ENCODE peak calls at places on chromosomes 1 and 21, in five cellular contexts. O, E, R, S and P are unnamed samples.

GRCh38 chr1:43564617-43565348 is 34.1 kb downstream of the PTPRF start:
- DNase-seq in O (no peak), E (no peak), R (no peak), S (no peak), P (no peak)

GRCh38 chr1:167507719-167508118 is 10.6 kb downstream of the CD247 start:
- DNase-seq in O (no peak), E (no peak), R (no peak), S (no peak), P (no peak)

GRCh38 chr1:207811920-207812720 is 60.3 kb downstream of the CD46 start:
- DNase-seq in O (no peak), E (peak; percentile 60), R (peak; percentile 51), S (peak; percentile 60), P (peak; percentile 38)

GRCh38 chr1:200226268-200226968 is 183.4 kb downstream of the ZNF281 start:
- DNase-seq in O (no peak), E (no peak), R (no peak), S (no peak), P (peak; percentile 30)

GRCh38 chr1:232012773-232013386 is 386.3 kb downstream of the DISC1 start:
- DNase-seq in O (no peak), E (peak; percentile 30), R (peak; percentile 90), S (no peak), P (no peak)

GRCh38 chr1:14661220-14661619 is 62.7 kb downstream of the KAZN start:
- DNase-seq in O (no peak), E (no peak), R (no peak), S (no peak), P (no peak)

GRCh38 chr1:84298336-84298687 is 3.2 kb upstream of the SAMD13 start:
- DNase-seq in O (no peak), E (peak; percentile 9), R (peak; percentile 38), S (peak; percentile 34), P (peak; percentile 63)

GRCh38 chr1:25559996-25560395 is 16.6 kb downstream of the LDLRAP1 start:
- DNase-seq in O (no peak), E (no peak), R (no peak), S (no peak), P (no peak)

GRCh38 chr1:103129796-103130195 is 21.5 kb upstream of the COL11A1 start:
- DNase-seq in O (no peak), E (no peak), R (no peak), S (no peak), P (no peak)

GRCh38 chr1:219585837-219586465 is 27.0 kb downstream of the ZC3H11B start:
- DNase-seq in O (no peak), E (no peak), R (no peak), S (no peak), P (no peak)

GRCh38 chr1:169363046-169363756 is 4.4 kb downstream of the NME7 start:
- DNase-seq in O (peak; percentile 22), E (no peak), R (peak; percentile 95), S (no peak), P (peak; percentile 52)

GRCh38 chr1:150881331-150882070 is 5.1 kb upstream of the ARNT start:
- DNase-seq in O (no peak), E (no peak), R (peak; percentile 98), S (peak; percentile 20), P (no peak)

GRCh38 chr1:28971980-28972771 is 57.8 kb downstream of the EPB41 start:
- DNase-seq in O (no peak), E (peak; percentile 29), R (peak; percentile 94), S (peak; percentile 68), P (no peak)

GRCh38 chr1:35047188-35047858 is 15.6 kb upstream of the ZMYM6 start:
- DNase-seq in O (no peak), E (no peak), R (peak; percentile 99), S (no peak), P (no peak)

GRCh38 chr1:112172294-112172882 is 182.9 kb upstream of the KCND3 start:
- DNase-seq in O (no peak), E (no peak), R (peak; percentile 70), S (peak; percentile 1), P (peak; percentile 22)

GRCh38 chr1:83024251-83024767 is 974.6 kb downstream of the TTLL7 start:
- DNase-seq in O (no peak), E (no peak), R (no peak), S (no peak), P (no peak)

GRCh38 chr1:25872708-25873107 is 2.8 kb downstream of the PAQR7 start:
- DNase-seq in O (no peak), E (no peak), R (no peak), S (no peak), P (peak; percentile 28)

GRCh38 chr1:217493290-217493689 is 137.6 kb downstream of the GPATCH2 start:
- DNase-seq in O (no peak), E (no peak), R (peak; percentile 40), S (peak; percentile 30), P (no peak)

GRCh38 chr1:94925561-94926364 is 1.1 kb downstream of the CNN3 start:
- DNase-seq in O (no peak), E (peak; percentile 84), R (peak; percentile 89), S (peak; percentile 48), P (peak; percentile 18)

GRCh38 chr21:31683029-31683428 is 23.5 kb downstream of the SOD1 start:
- DNase-seq in O (no peak), E (no peak), R (no peak), S (no peak), P (no peak)
- TF ChIP-seq CTCF in O (no peak), E (no peak), R (no peak), S (no peak), P (no peak)

DNA sequence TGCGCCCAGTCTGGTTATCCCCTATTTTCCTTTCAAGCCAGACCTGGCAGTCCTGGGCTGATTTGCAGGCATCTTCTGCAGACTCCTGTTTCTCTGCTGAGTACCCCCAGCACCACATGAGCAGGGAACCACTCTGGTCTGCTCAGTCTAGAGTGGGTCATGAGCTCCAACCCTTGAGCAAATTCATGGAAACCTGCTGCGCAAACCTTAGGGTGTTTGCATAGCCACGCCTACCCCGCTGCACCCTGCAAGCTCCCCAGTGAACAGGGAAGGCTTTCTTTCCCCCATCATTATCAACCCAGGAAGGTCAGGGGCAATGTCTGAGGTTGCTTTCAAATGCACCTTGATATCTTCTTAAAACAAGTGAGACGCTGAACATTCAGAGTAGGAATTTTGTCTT is 11.0 kb upstream of the KCNE1 start:
- DNase-seq in O (no peak), E (no peak), R (no peak), S (no peak), P (no peak)
- H3K4me3 ChIP-seq in O (no peak overlapping the region), E (no peak overlapping the region), R (no peak overlapping the region), S (no peak overlapping the region), P (no peak overlapping the region)

GRCh38 chr1:152112101-152112884 is 3.0 kb downstream of the TCHH start:
- DNase-seq in O (no peak), E (no peak), R (peak; percentile 16), S (peak; percentile 36), P (peak; percentile 18)

GRCh38 chr1:152111515-152111968 is 3.7 kb downstream of the TCHH start:
- DNase-seq in O (no peak), E (no peak), R (no peak), S (peak; percentile 66), P (peak; percentile 67)

GRCh38 chr1:152118915-152119314 is 3.7 kb upstream of the TCHH start:
- DNase-seq in O (no peak), E (no peak), R (no peak), S (no peak), P (no peak)

GRCh38 chr1:152112885-152113432 is 2.3 kb downstream of the TCHH start:
- DNase-seq in O (no peak), E (no peak), R (no peak), S (no peak), P (no peak)

GRCh38 chr1:152115344-152115743 is at the start of gene TCHH:
- DNase-seq in O (no peak), E (no peak), R (no peak), S (no peak), P (no peak)
- TF ChIP-seq CTCF in O (no peak), E (no peak), R (no peak), S (no peak), P (no peak)

GRCh38 chr1:172874950-172875349 is 175.8 kb downstream of the TNFSF18 start:
- DNase-seq in O (no peak), E (no peak), R (no peak), S (no peak), P (peak; percentile 3)
- H3K4me3 ChIP-seq in O (no peak overlapping the region), E (no peak overlapping the region), R (no peak overlapping the region), S (no peak overlapping the region), P (no peak overlapping the region)

GRCh38 chr1:205319081-205320018 is 2.2 kb downstream of the NUAK2 start:
- DNase-seq in O (no peak), E (peak; percentile 66), R (peak; percentile 81), S (peak; percentile 80), P (no peak)

GRCh38 chr1:205318231-205318991 is 3.1 kb downstream of the NUAK2 start:
- DNase-seq in O (no peak), E (no peak), R (no peak), S (peak; percentile 69), P (no peak)

GRCh38 chr1:205321959-205322283 is 376 bp upstream of the NUAK2 start:
- DNase-seq in O (no peak), E (no peak), R (no peak), S (no peak), P (no peak)

GRCh38 chr1:205323794-205324193 is 2.2 kb upstream of the NUAK2 start:
- DNase-seq in O (no peak), E (no peak), R (no peak), S (no peak), P (no peak)

DNA sequence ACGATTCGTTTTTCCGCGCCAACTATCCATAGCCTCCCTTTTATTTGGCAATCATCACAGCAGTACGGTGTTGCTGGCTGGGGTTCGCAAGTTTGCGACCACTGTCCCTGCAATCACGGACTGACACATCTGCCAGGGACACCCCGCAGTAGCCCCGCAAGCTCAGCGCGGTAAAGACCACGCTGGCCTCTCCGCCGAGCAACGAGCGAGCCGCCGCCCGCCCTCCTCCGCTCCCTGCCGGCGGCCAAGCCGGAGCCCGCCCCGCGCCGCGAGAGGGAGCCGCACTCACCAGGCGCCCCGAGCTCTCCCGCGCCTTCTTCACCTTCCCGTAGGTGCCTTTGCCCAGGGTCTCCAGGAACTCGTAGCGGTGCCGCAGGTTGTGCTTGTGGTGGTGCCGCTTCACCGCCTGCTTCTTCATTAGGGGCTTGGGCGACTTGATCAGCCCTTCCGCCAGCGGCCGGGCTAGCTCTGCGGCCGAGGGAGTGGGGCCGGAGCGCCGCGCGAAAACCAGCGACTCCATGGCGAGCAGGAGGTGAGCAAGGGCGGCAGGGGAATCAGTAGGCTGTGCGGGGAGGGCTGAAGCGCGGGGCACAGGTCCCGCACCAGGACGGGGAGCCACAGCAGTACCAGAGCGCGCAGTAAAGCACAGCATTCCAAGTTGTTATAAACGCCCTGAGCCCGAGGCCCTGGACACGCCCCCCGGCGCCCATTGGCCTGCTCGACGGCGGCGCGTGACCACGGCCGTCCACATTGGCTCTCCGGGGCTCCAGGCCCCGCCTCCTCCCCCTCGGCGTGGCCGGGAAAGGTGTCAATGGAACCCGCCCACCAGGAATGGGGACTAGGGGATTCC is at the start of gene NUAK2:
- DNase-seq in O (no peak), E (peak; percentile 90), R (peak; percentile 88), S (peak; percentile 95), P (peak; percentile 56)
- TF ChIP-seq CTCF in O (no peak), E (no peak), R (no peak), S (no peak), P (peak; percentile 12)

DNA sequence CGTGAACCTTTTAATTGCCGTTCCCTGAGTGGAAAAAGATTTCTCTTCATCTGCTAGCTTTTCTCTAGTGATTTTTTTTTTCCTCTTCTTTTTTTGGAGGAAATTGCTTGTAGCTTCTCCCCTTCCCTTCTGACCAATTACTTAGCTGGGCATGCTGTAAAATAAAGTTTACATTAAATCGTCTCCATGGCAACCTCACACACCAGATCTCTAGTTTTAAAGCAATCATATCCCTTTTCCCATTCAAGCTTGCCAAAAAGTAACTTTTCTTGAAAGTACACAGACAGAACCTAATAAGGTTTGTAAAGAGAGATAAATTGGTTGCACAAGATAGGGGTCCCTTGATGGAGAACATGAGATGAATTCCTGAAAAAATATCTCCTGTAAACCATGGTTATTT is 32.5 kb upstream of the HTR1D start:
- DNase-seq in O (no peak), E (no peak), R (peak; percentile 28), S (no peak), P (no peak)
- H3K4me3 ChIP-seq in O (no peak overlapping the region), E (no peak overlapping the region), R (no peak overlapping the region), S (no peak overlapping the region), P (no peak overlapping the region)